ENCODE peak calls at places on chromosomes 5 and 9, in five cellular contexts. A is left ventricle myocardium inferior, I is PC-3, R is prostate gland, C is transverse colon. Y is an unnamed sample. For H3K4me1, the result is how much of the 10 kb centered on the place peaks cover.

GRCh38 chr5:178940569-178941360 is at the start of gene ZNF454:
- DNase-seq in A (peak), I (no peak), R (peak), C (peak), Y (peak)

GRCh38 chr5:173745123-173745522 is 128.7 kb upstream of the BOD1 start:
- DNase-seq in A (no peak), I (no peak), R (no peak), C (peak), Y (no peak)

GRCh38 chr5:134949335-134949734 is 18.4 kb upstream of the CATSPER3 start:
- DNase-seq in A (no peak), I (no peak), R (no peak), C (no peak), Y (no peak)

GRCh38 chr5:126234563-126235195 is 188.5 kb upstream of the GRAMD2B start:
- DNase-seq in A (no peak), I (peak), R (no peak), C (peak), Y (peak)

GRCh38 chr9:88782931-88783451 is 208.3 kb upstream of the S1PR3 start:
- DNase-seq in A (no peak), I (peak), R (no peak), C (no peak), Y (peak)

GRCh38 chr5:131647078-131647769 is 12.2 kb upstream of the RAPGEF6 start:
- DNase-seq in A (no peak), I (no peak), R (no peak), C (no peak), Y (no peak)

GRCh38 chr5:141637693-141638419 is 1.1 kb downstream of the RELL2 start:
- DNase-seq in A (peak), I (no peak), R (peak), C (peak), Y (peak)

GRCh38 chr5:150409638-150410523 is 2.8 kb downstream of the CD74 start:
- DNase-seq in A (peak), I (peak), R (peak), C (peak), Y (peak)

GRCh38 chr9:125904155-125904841 is 157.1 kb downstream of the PBX3 start:
- DNase-seq in A (no peak), I (peak), R (peak), C (no peak), Y (no peak)

GRCh38 chr9:132644251-132644650 is 25.5 kb downstream of the DDX31 start:
- DNase-seq in A (no peak), I (peak), R (no peak), C (no peak), Y (no peak)

GRCh38 chr5:135367070-135367469 is 32.0 kb downstream of the MACROH2A1 start:
- DNase-seq in A (no peak), I (no peak), R (no peak), C (no peak), Y (no peak)

GRCh38 chr5:124806026-124806856 is 59.8 kb upstream of the ZNF608 start:
- DNase-seq in A (peak), I (peak), R (peak), C (peak), Y (peak)

GRCh38 chr5:34923694-34924461 is 5.5 kb upstream of the DNAJC21 start:
- DNase-seq in A (no peak), I (peak), R (no peak), C (no peak), Y (peak)

GRCh38 chr5:98368141-98368540 is 405.3 kb upstream of the RGMB start:
- DNase-seq in A (no peak), I (no peak), R (no peak), C (no peak), Y (no peak)

GRCh38 chr9:121138561-121138960 is 63.1 kb downstream of the RAB14 start:
- DNase-seq in A (no peak), I (no peak), R (no peak), C (no peak), Y (no peak)

GRCh38 chr5:38536968-38537367 is 19.5 kb downstream of the LIFR start:
- DNase-seq in A (no peak), I (no peak), R (no peak), C (no peak), Y (no peak)

GRCh38 chr5:134069553-134069952 is 44.9 kb upstream of the TCF7 start:
- DNase-seq in A (no peak), I (no peak), R (no peak), C (no peak), Y (no peak)

GRCh38 chr9:135077497-135078200 is 9.8 kb upstream of the OLFM1 start:
- DNase-seq in A (no peak), I (peak), R (no peak), C (peak), Y (peak)

GRCh38 chr5:118224546-118224945 is 763.8 kb downstream of the DTWD2 start:
- DNase-seq in A (no peak), I (no peak), R (no peak), C (no peak), Y (peak)

GRCh38 chr5:132372542-132372941 is 3.0 kb downstream of the SLC22A5 start:
- DNase-seq in A (no peak), I (peak), R (no peak), C (no peak), Y (no peak)

GRCh38 chr5:72268753-72269410 is 51.2 kb downstream of the MRPS27 start:
- DNase-seq in A (no peak), I (peak), R (no peak), C (peak), Y (peak)

GRCh38 chr5:159969966-159970365 is 39.0 kb upstream of the TTC1 start:
- DNase-seq in A (no peak), I (peak), R (no peak), C (no peak), Y (peak)

GRCh38 chr5:164203581-164204225 is 698.3 kb downstream of the MAT2B start:
- DNase-seq in A (no peak), I (peak), R (no peak), C (no peak), Y (no peak)

GRCh38 chr5:36944607-36945225 is 68.1 kb downstream of the NIPBL start:
- DNase-seq in A (no peak), I (peak), R (no peak), C (no peak), Y (peak)

GRCh38 chr9:137015540-137015930 is 12.5 kb downstream of the ABCA2 start:
- DNase-seq in A (no peak), I (no peak), R (no peak), C (no peak), Y (no peak)

GRCh38 chr5:64789457-64789856 is 20.7 kb downstream of the CWC27 start:
- DNase-seq in A (no peak), I (no peak), R (no peak), C (no peak), Y (peak)

GRCh38 chr9:76697554-76697953 is 66.7 kb upstream of the PCA3 start:
- DNase-seq in A (no peak), I (no peak), R (no peak), C (no peak), Y (no peak)

GRCh38 chr9:114096041-114096511 is 3.0 kb downstream of the KIF12 start:
- DNase-seq in A (no peak), I (no peak), R (no peak), C (no peak), Y (no peak)

GRCh38 chr5:75052461-75053285 is at the start of gene GCNT4:
- DNase-seq in A (peak), I (peak), R (peak), C (peak), Y (peak)

GRCh38 chr9:4177970-4178758 is 121.7 kb downstream of the GLIS3 start:
- DNase-seq in A (no peak), I (peak), R (no peak), C (no peak), Y (no peak)

GRCh38 chr9:35114921-35115341 is 731 bp downstream of the ATOSB start:
- DNase-seq in A (peak), I (peak), R (no peak), C (peak), Y (peak)

GRCh38 chr9:29440449-29440848 is 1867.2 kb upstream of the C9orf72 start:
- DNase-seq in A (no peak), I (peak), R (no peak), C (no peak), Y (no peak)
- H3K4me1 ChIP-seq in A (under half), I (under half), R (under half), C (under half), Y (under half)

GRCh38 chr9:92720807-92721535 is 43.7 kb downstream of the BICD2 start:
- DNase-seq in A (no peak), I (no peak), R (no peak), C (no peak), Y (no peak)

GRCh38 chr9:92721548-92721947 is 43.1 kb downstream of the BICD2 start:
- DNase-seq in A (no peak), I (no peak), R (no peak), C (no peak), Y (no peak)

GRCh38 chr9:92723299-92723625 is 41.4 kb downstream of the BICD2 start:
- DNase-seq in A (no peak), I (peak), R (peak), C (no peak), Y (no peak)

GRCh38 chr9:92723801-92724323 is 40.8 kb downstream of the BICD2 start:
- DNase-seq in A (no peak), I (no peak), R (no peak), C (no peak), Y (no peak)

DNA sequence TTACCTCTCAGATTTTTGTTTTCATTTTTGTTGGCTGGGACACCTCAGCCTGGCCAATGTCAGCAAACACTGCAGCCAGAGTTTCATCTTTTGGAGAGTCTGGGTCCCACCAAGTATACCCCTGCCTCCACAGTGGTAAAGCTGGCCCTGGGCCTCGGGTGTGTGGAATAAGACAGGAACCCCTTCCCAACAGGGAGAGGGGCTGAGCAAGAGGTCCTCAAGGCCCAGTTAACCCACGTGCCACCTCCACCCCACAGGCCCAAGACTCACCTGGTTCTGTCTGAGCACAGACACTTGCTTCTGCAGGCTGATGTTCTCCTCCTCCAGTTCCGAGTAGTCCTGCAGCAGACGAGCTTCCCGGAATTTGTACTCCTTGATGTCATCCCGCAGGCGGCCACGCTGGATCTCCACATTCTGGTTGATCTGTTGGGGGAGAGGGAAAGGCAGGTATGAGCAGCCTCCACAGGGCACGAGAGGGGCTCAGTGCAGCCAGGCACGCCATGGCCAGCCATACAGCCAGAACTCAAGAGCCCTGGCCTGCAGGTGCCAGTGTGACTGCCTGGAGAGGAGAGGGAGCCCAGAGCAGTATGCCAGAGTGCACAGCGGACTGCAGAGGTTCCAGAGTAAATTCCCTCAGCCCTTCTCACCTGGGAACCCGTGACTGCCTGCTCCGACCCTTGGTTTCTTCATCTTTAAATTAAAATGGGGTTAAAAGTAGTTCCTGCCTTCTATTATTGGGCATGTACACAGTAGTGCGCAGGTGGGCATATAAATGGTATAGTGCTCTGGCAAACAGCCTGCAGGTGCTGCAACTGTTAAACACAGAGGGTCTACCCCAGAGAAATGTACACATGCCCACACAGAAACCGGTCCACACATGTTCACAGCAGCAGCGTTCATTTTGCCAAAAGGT is 42.0 kb downstream of the BICD2 start:
- DNase-seq in A (no peak), I (no peak), R (no peak), C (no peak), Y (no peak)
- H3K4me3 ChIP-seq in A (no peak), I (no peak), R (no peak), C (no peak), Y (no peak)

GRCh38 chr5:140564196-140565023 is at the start of the genes APBB3 and SLC35A4:
- DNase-seq in A (peak), I (peak), R (peak), C (peak), Y (peak)
- H3K4me1 ChIP-seq in A (half or more), I (under half), R (under half), C (under half), Y (under half)

GRCh38 chr5:83281658-83282057 is 189.9 kb upstream of the VCAN start:
- DNase-seq in A (no peak), I (peak), R (no peak), C (no peak), Y (peak)

GRCh38 chr5:83285661-83286398 is 185.7 kb upstream of the VCAN start:
- DNase-seq in A (no peak), I (no peak), R (no peak), C (no peak), Y (peak)
- H3K4me3 ChIP-seq in A (no peak), I (no peak), R (no peak), C (no peak), Y (no peak)

GRCh38 chr5:119630752-119631440 is 1.5 kb downstream of the FAM170A start:
- DNase-seq in A (no peak), I (no peak), R (no peak), C (no peak), Y (no peak)

GRCh38 chr5:119629339-119629738 is at the start of gene FAM170A:
- DNase-seq in A (no peak), I (no peak), R (no peak), C (no peak), Y (no peak)

DNA sequence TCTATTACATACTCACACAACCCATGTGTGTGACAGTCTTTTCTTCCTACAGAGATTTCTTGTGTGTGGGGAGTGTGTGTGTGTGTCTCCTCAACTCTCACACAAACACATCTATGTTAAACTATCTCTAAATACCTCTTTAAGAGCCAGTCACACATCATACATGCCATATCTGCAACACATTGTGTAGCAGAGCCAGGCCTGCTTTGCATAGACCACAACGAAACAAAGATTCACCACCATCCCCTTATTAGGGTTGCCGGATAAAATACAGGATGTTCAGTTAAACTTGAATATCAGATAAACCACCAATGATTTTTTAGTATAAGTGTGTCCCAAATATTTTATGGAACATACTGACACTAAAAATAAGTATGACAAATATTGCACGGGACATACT is 2.3 kb downstream of the FAM170A start:
- DNase-seq in A (no peak), I (no peak), R (no peak), C (no peak), Y (no peak)
- H3K4me1 ChIP-seq in A (under half), I (under half), R (under half), C (under half), Y (under half)

Y was measured in GM23248.